ENCODE peak calls at places on chromosome 10, in seven cellular contexts. X, C, A, G, V, W and F are unnamed samples.
A peak's percentile ranks its signal among the peaks of the same experiment; 100 is the strongest.

GRCh38 chr10:91575044-91575610 is 57.7 kb downstream of the PPP1R3C start:
- DNase-seq in X (no peak), C (no peak), A (peak; percentile 38), G (no peak), V (no peak), W (no peak), F (no peak)

GRCh38 chr10:130466271-130466997 is 330.2 kb downstream of the GLRX3 start:
- DNase-seq in X (no peak), C (no peak), A (no peak), G (no peak), V (no peak), W (no peak), F (peak; percentile 18)

GRCh38 chr10:37860494-37861190 is 3.2 kb upstream of the ZNF248 start:
- DNase-seq in X (no peak), C (peak; percentile 27), A (no peak), G (no peak), V (no peak), W (no peak), F (no peak)

GRCh38 chr10:7563368-7563767 is 103.4 kb downstream of the ITIH5 start:
- DNase-seq in X (no peak), C (peak; percentile 55), A (peak; percentile 69), G (no peak), V (no peak), W (no peak), F (no peak)

GRCh38 chr10:29895436-29895835 is 163.9 kb downstream of the JCAD start:
- DNase-seq in X (no peak), C (peak; percentile 85), A (peak; percentile 88), G (no peak), V (no peak), W (no peak), F (peak; percentile 78)

GRCh38 chr10:131726460-131726861 is 174.3 kb upstream of the PPP2R2D start:
- DNase-seq in X (peak; percentile 61), C (no peak), A (peak; percentile 50), G (no peak), V (peak; percentile 45), W (peak; percentile 64), F (no peak)

GRCh38 chr10:123301077-123301875 is 147.1 kb downstream of the BUB3 start:
- DNase-seq in X (peak; percentile 36), C (no peak), A (peak; percentile 13), G (no peak), V (peak; percentile 9), W (no peak), F (no peak)

GRCh38 chr10:116826803-116827202 is 22.5 kb upstream of the ENO4 start:
- DNase-seq in X (no peak), C (no peak), A (no peak), G (no peak), V (no peak), W (no peak), F (no peak)

GRCh38 chr10:98172073-98172472 is 37.6 kb downstream of the R3HCC1L start:
- DNase-seq in X (no peak), C (no peak), A (peak; percentile 44), G (no peak), V (no peak), W (no peak), F (no peak)

GRCh38 chr10:21238044-21238443 is 287.4 kb downstream of the SKIDA1 start:
- DNase-seq in X (no peak), C (no peak), A (no peak), G (no peak), V (no peak), W (no peak), F (no peak)

DNA sequence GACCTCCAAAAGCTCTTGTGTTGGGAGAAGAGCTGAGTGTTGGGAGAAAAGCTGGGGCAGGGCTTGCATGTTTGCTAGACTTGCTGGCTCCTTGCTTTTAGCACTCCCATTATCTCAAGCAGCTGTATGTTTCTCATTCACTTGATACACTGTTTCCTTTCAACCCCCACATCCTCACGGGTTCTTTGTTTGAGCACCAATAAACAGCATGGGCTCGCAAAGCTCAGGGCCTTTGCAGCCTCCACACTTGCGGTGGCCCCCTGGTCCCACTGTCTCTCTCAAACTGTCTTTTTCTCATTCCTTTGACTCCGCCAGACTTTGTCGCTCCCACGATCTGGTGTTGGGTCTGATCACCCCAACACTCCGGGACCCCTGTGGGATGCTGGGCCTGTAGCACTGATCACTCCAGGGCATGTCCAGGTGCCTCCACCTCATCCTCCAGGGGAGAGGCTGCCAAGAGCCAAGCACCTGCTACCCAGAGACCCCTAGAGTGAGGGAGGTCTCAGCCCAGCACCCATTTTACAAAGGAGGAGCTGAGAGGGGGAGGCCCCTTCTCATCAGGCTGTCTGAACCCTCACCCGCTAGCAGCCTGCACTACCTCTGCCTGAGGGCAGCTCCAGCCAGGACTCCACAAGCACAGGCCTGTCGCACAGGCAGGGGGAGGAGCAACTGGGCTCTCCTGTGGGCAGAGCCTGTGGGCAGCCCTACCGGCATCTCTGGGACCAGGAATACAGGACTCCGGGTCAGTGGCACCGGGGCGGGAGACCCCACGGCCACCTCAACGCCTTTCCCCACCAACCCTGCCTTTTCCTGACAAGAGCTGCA is 49.1 kb upstream of the MSMB start:
- DNase-seq in X (no peak), C (no peak), A (no peak), G (no peak), V (no peak), W (no peak), F (no peak)
- H3K4me3 ChIP-seq in X (no peak overlapping the region), C (no peak overlapping the region), A (no peak overlapping the region), G (no peak overlapping the region), V (peak overlapping the region; percentile 63), W (no peak overlapping the region), F (no peak overlapping the region)

GRCh38 chr10:10093035-10093434 is 924.6 kb upstream of the CELF2 start:
- DNase-seq in X (no peak), C (no peak), A (no peak), G (no peak), V (no peak), W (no peak), F (no peak)
- H3K9me3 ChIP-seq in X (no peaks in the 10 kb centered on the region), C (no peaks in the 10 kb centered on the region), A (no peaks in the 10 kb centered on the region), G (no peaks in the 10 kb centered on the region), V (no peaks in the 10 kb centered on the region), W (no peaks in the 10 kb centered on the region), F (no peaks in the 10 kb centered on the region)

DNA sequence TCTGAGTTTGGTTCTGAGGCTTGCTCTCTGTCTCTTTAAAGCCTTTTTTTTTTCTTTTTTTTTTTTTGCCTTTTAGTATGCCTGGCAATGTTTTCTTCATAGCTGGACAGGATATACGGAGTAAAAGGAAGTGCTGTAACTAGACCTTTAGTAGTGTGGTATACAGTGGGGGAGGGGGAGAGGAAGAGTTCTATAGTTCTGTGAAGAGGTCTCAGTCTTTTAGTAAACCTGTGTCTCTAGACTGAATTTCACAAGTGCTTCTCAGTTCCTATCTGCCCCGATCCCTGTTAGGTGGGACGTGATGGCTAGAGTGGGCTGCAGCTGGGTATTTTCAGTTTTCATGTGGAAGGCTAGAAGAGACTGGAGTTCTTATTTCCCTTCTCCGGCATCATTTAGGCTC is 3.1 kb upstream of the ABCC2 start:
- DNase-seq in X (no peak), C (no peak), A (no peak), G (no peak), V (no peak), W (no peak), F (no peak)
- H3K4me3 ChIP-seq in X (no peak overlapping the region), C (no peak overlapping the region), A (no peak overlapping the region), G (no peak overlapping the region), V (no peak overlapping the region), W (no peak overlapping the region), F (no peak overlapping the region)

GRCh38 chr10:105269011-105269410 is 627.9 kb downstream of the SORCS3 start:
- DNase-seq in X (no peak), C (no peak), A (no peak), G (no peak), V (no peak), W (no peak), F (no peak)

GRCh38 chr10:105274671-105275070 is 633.6 kb downstream of the SORCS3 start:
- DNase-seq in X (no peak), C (no peak), A (no peak), G (no peak), V (no peak), W (no peak), F (no peak)

GRCh38 chr10:105266966-105267539 is 626.0 kb downstream of the SORCS3 start:
- DNase-seq in X (no peak), C (no peak), A (no peak), G (no peak), V (no peak), W (no peak), F (no peak)

DNA sequence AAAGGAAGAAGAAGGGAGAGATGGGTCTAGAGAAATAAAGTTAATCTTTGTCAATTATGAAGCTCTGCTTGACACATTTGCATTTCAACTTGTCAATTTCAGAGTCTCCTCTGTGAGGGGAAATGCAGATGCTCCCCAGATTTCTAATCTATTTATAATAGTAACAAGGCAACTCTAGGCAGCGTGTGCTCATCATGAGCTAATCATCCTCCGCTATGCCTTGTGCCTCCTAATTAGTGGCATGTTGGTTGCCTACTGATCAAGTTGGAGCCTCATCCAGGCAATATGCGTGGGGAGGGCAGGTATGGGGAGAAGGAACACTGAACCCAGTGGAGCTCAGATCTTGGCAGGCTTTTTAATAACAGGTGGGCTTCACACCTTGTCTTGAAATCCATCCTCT is 628.6 kb downstream of the SORCS3 start:
- DNase-seq in X (no peak), C (no peak), A (no peak), G (no peak), V (no peak), W (no peak), F (no peak)
- H3K9me3 ChIP-seq in X (no peaks in the 10 kb centered on the region), C (no peaks in the 10 kb centered on the region), A (no peaks in the 10 kb centered on the region), G (no peaks in the 10 kb centered on the region), V (no peaks in the 10 kb centered on the region), W (no peaks in the 10 kb centered on the region), F (no peaks in the 10 kb centered on the region)

DNA sequence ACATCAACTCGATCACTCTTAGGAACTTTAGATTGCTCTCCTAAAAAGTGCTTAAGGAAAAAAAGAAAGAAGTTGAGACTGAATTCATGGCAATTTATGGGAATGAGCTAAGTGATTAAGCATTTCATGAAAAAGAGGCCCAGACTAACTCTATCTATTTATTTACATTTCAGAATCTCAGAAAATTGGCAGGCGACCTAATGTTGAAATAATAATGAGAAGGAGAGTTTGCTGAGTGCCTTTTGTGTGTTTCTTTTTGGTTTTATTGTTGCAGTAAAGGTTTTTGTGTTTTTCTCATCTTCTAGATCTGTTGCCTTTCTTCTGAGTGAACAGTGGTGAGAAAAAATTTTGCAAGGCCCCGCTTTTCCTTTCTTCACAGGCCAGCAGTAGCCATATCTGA is 3.8 kb downstream of the GRK5 start:
- DNase-seq in X (no peak), C (no peak), A (no peak), G (no peak), V (no peak), W (no peak), F (no peak)
- H3K4me3 ChIP-seq in X (no peak overlapping the region), C (no peak overlapping the region), A (peak overlapping the region; percentile 22), G (peak overlapping the region; percentile 73), V (peak overlapping the region; percentile 2), W (peak overlapping the region; percentile 79), F (no peak overlapping the region)

DNA sequence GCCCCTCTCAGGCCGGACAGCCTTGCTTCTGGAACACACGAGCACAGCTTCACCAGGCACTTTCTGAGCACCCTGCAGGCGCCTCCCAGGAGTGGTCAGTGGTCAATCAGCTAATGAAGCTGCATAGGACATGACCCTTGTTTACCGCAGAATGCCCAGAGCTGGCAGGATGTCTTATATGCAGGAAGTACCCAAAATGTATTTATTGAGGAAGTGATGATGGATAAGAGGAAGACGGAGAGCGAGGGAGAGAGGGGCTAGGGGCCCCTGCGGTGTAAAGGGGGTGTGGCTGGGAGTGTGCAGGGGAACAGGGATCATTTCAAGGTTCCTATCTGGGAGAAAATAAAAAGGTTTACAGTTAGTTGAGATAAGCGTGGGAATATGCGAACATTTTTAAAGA is 3.3 kb downstream of the CYP2E1 start:
- DNase-seq in X (no peak), C (no peak), A (no peak), G (no peak), V (no peak), W (no peak), F (no peak)
- H3K9me3 ChIP-seq in X (no peaks in the 10 kb centered on the region), C (no peaks in the 10 kb centered on the region), A (no peaks in the 10 kb centered on the region), G (no peaks in the 10 kb centered on the region), V (no peaks in the 10 kb centered on the region), W (no peaks in the 10 kb centered on the region), F (no peaks in the 10 kb centered on the region)